ENCODE peak calls at places on chromosomes 13 and 19, in eight cellular contexts. M is heart left ventricle, J is brain microvascular endothelial cell, L is fibroblast of lung, W is mammary epithelial cell, F is endodermal cell, X is DND-41, O is IMR-90. U is an unnamed sample.

GRCh38 chr13:27309967-27310598 is 39.5 kb downstream of the RASL11A start:
- DNase-seq in L (peak), X (no peak), O (peak), M (no peak), W (peak), F (no peak), J (peak), U (no peak)

GRCh38 chr19:47107201-47107952 is 6.2 kb downstream of the ZC3H4 start:
- DNase-seq in O (peak), L (no peak), M (no peak), X (no peak), W (peak), F (no peak), J (no peak), U (no peak)

GRCh38 chr19:3469638-3470499 is 10.5 kb downstream of the SMIM24 start:
- DNase-seq in F (peak), X (no peak), W (no peak), J (no peak), O (no peak), M (no peak), L (no peak), U (no peak)

GRCh38 chr19:50449236-50449899 is 16.7 kb downstream of the MYBPC2 start:
- DNase-seq in M (no peak), F (no peak), J (no peak), W (no peak), O (no peak), L (no peak), X (no peak), U (no peak)

GRCh38 chr13:25881946-25882574 is 169.8 kb downstream of the SHISA2 start:
- DNase-seq in M (no peak), X (no peak), J (peak), O (no peak), F (peak), L (peak), W (no peak), U (no peak)

GRCh38 chr19:46416077-46416709 is 2.8 kb upstream of the CCDC8 start:
- DNase-seq in J (peak), M (peak), L (peak), X (peak), W (peak), F (peak), O (peak), U (peak)

GRCh38 chr13:113907637-113908617 is 44.1 kb upstream of the GAS6 start:
- DNase-seq in J (no peak), L (peak), X (no peak), M (no peak), O (peak), W (peak), F (peak), U (peak)

GRCh38 chr13:25175431-25175830 is 3.3 kb upstream of the AMER2 start:
- DNase-seq in W (no peak), J (no peak), O (no peak), F (no peak), L (no peak), M (no peak), X (no peak), U (no peak)

GRCh38 chr13:55572408-55572807 is 1568.3 kb upstream of the PRR20A start:
- DNase-seq in L (no peak), M (no peak), X (no peak), J (no peak), F (no peak), O (no peak), W (no peak), U (no peak)

GRCh38 chr19:43651758-43652545 is 12.3 kb upstream of the CADM4 start:
- DNase-seq in F (peak), X (peak), L (peak), M (peak), W (no peak), J (peak), O (peak), U (no peak)

GRCh38 chr13:43664700-43665191 is 122.0 kb downstream of the ENOX1 start:
- DNase-seq in J (peak), F (peak), X (peak), O (peak), L (peak), M (no peak), W (peak), U (no peak)

GRCh38 chr19:3458229-3458555 is 22.1 kb downstream of the SMIM24 start:
- DNase-seq in J (peak), L (peak), W (no peak), M (no peak), O (no peak), F (peak), X (no peak), U (no peak)

GRCh38 chr13:82713681-82714405 is 1168.4 kb downstream of the SLITRK1 start:
- DNase-seq in W (peak), L (peak), J (peak), F (no peak), X (no peak), M (no peak), O (peak), U (no peak)

GRCh38 chr19:38020331-38020730 is 113.3 kb downstream of the SIPA1L3 start:
- DNase-seq in J (no peak), O (no peak), M (no peak), W (no peak), F (no peak), L (no peak), X (no peak), U (no peak)

GRCh38 chr13:80924596-80924995 is 583.7 kb upstream of the SPRY2 start:
- DNase-seq in W (no peak), X (no peak), J (peak), O (no peak), F (no peak), L (peak), M (peak), U (no peak)

GRCh38 chr19:3129112-3129511 is 6.7 kb upstream of the GNA15 start:
- DNase-seq in L (peak), W (peak), J (peak), F (peak), O (peak), X (no peak), M (no peak), U (no peak)

GRCh38 chr13:76795701-76796695 is 90.2 kb downstream of the KCTD12 start:
- DNase-seq in J (peak), X (no peak), L (no peak), M (no peak), O (peak), F (no peak), W (no peak), U (no peak)

GRCh38 chr13:79108914-79109643 is 297.0 kb downstream of the RBM26 start:
- DNase-seq in O (no peak), L (no peak), J (no peak), W (no peak), M (no peak), F (no peak), X (no peak), U (no peak)

GRCh38 chr19:55454787-55455243 is 6.6 kb downstream of the ISOC2 start:
- DNase-seq in F (peak), M (no peak), X (peak), J (no peak), O (peak), W (peak), L (no peak), U (no peak)

GRCh38 chr19:51020988-51021651 is 1.6 kb upstream of the KLK10 start:
- DNase-seq in O (peak), W (peak), M (no peak), F (peak), X (no peak), L (peak), J (peak), U (no peak)

GRCh38 chr13:26558912-26559485 is 1.5 kb downstream of the WASF3 start:
- DNase-seq in O (no peak), M (no peak), X (no peak), L (no peak), W (no peak), F (no peak), J (no peak), U (no peak)

GRCh38 chr19:55097864-55098715 is 19.3 kb downstream of the PPP1R12C start:
- DNase-seq in W (no peak), J (no peak), F (no peak), L (no peak), M (no peak), O (no peak), X (no peak), U (no peak)

GRCh38 chr19:40693150-40693788 is 2.8 kb upstream of the NUMBL start:
- DNase-seq in O (no peak), L (no peak), W (no peak), J (no peak), F (no peak), X (no peak), M (no peak), U (no peak)

GRCh38 chr13:110560606-110561334 is 752 bp downstream of the RAB20 start:
- DNase-seq in J (peak), F (no peak), L (no peak), X (no peak), M (peak), W (peak), O (no peak), U (peak)

GRCh38 chr13:110561335-110562033 is at the start of gene RAB20:
- DNase-seq in O (peak), F (peak), J (peak), M (peak), L (peak), X (peak), W (peak), U (peak)

GRCh38 chr13:110559986-110560385 is 1.5 kb downstream of the RAB20 start:
- DNase-seq in J (no peak), M (no peak), F (no peak), W (peak), X (no peak), L (no peak), O (no peak), U (no peak)

GRCh38 chr13:110557610-110558305 is 3.8 kb downstream of the RAB20 start:
- DNase-seq in F (no peak), M (no peak), O (no peak), X (no peak), W (no peak), J (no peak), L (no peak), U (no peak)

GRCh38 chr13:110559429-110559943 is 2.0 kb downstream of the RAB20 start:
- DNase-seq in W (peak), L (no peak), X (no peak), F (no peak), M (peak), O (peak), J (peak), U (peak)
- H3K4me3 ChIP-seq in W (peak), L (peak), X (no peak), F (peak), M (peak), O (peak), J (no peak), U (peak)

GRCh38 chr13:92354583-92354982 is 872.0 kb upstream of the GPC6 start:
- DNase-seq in F (no peak), L (peak), W (no peak), X (no peak), M (no peak), J (peak), O (no peak), U (no peak)

GRCh38 chr13:92355213-92355612 is 871.4 kb upstream of the GPC6 start:
- DNase-seq in X (no peak), L (peak), O (peak), M (no peak), W (no peak), F (peak), J (peak), U (no peak)
- TF ChIP-seq CTCF in X (no peak), L (peak), O (peak), M (no peak), W (peak), F (peak), J (peak), U (no peak)

DNA sequence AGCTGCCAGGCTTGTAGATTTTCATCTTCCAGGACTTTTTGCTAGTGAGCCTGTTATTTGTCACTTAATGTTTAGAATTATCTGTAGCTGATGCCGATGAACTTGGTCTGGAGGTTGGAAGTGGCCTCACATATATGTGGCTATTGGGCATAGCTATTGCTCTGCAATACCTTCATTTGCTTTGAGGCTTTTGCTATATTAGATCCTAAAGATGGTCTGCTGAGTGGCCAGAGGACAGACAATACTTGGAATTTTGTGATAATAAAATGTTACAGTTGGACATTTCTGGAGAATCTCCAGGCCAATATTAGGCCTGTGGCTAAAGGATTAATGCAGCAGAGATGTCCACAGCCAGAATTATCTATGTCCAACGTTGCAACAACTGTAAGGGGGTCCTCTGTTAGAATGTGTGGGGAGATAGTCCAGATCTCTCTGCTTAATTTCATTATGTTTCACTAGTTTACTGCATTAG is 222.3 kb downstream of the GPC5 start:
- DNase-seq in F (no peak), X (no peak), J (no peak), M (no peak), W (no peak), O (no peak), L (no peak), U (no peak)
- H3K27ac ChIP-seq in F (no peak), X (no peak), J (no peak), M (no peak), W (no peak), O (no peak), L (no peak), U (no peak)

DNA sequence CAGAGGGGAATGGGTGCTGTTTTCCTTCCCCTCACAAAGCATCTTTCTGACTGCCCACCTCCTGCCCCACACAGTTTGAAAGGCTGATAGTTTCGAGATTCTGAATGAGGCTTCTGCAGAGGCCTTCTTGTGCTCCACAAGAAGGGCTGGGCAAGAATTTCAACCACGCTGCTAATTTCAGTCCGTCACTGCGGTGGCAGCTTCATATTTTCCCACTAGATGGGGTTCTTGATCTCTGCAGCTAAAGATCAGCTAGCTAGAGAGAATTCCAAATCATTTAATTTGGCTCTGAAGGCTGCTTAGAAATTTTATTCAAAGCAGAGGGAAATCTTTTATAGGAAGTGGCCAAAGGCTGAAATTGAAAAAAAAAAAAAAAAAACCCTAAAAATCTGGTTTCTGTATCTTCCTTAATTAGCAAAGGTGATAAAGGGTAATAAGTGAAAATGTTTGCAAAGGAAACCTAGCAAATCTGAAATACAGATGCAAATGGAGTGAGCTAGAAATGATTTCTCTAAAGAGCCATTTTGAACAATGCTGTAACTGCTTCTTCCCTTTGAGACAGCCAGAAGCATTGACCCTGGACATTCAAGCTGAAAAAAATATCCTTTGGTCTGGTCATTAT is 38.0 kb upstream of the C13orf42 start:
- DNase-seq in X (no peak), M (no peak), J (peak), W (peak), F (peak), L (peak), O (peak), U (no peak)
- H3K4me3 ChIP-seq in X (no peak), M (no peak), J (no peak), W (no peak), F (peak), L (no peak), O (no peak), U (no peak)